ENCODE peak calls at places on chromosomes 1 and 21, in nine cellular contexts. One of them, this sample, is unnamed.

GRCh38 chr1:12132078-12132477 is 34.7 kb upstream of the TNFRSF1B start:
- DNase-seq in upper lobe of right lung: no peak
- DNase-seq in stomach: no peak
- DNase-seq in heart right ventricle: no peak
- DNase-seq in B cell: no peak
- DNase-seq in tibial artery: peak
- DNase-seq in IMR-90: peak
- DNase-seq in D721Med: no peak
- DNase-seq in AG09309: peak
- DNase-seq in this sample: no peak

GRCh38 chr1:232620356-232620841 is 9.5 kb downstream of the SIPA1L2 start:
- DNase-seq in heart right ventricle: peak
- DNase-seq in B cell: no peak
- DNase-seq in D721Med: no peak
- DNase-seq in tibial artery: peak
- DNase-seq in IMR-90: peak
- DNase-seq in AG09309: no peak
- DNase-seq in upper lobe of right lung: no peak
- DNase-seq in stomach: no peak
- DNase-seq in this sample: peak

GRCh38 chr21:36908260-36908908 is 58.1 kb downstream of the HLCS start:
- DNase-seq in AG09309: no peak
- DNase-seq in B cell: no peak
- DNase-seq in heart right ventricle: no peak
- DNase-seq in D721Med: no peak
- DNase-seq in tibial artery: no peak
- DNase-seq in stomach: no peak
- DNase-seq in IMR-90: peak
- DNase-seq in upper lobe of right lung: no peak
- DNase-seq in this sample: no peak

GRCh38 chr1:89602871-89603404 is 30.0 kb upstream of the LRRC8C start:
- DNase-seq in B cell: no peak
- DNase-seq in D721Med: no peak
- DNase-seq in IMR-90: no peak
- DNase-seq in stomach: no peak
- DNase-seq in AG09309: no peak
- DNase-seq in heart right ventricle: no peak
- DNase-seq in upper lobe of right lung: no peak
- DNase-seq in tibial artery: no peak
- DNase-seq in this sample: no peak

GRCh38 chr1:226125097-226125630 is 61.4 kb downstream of the ACBD3 start:
- DNase-seq in heart right ventricle: peak
- DNase-seq in stomach: peak
- DNase-seq in upper lobe of right lung: peak
- DNase-seq in tibial artery: peak
- DNase-seq in IMR-90: peak
- DNase-seq in D721Med: peak
- DNase-seq in AG09309: no peak
- DNase-seq in B cell: peak
- DNase-seq in this sample: peak

GRCh38 chr21:36429672-36430546 is 44.7 kb downstream of the CHAF1B start:
- DNase-seq in AG09309: peak
- DNase-seq in IMR-90: peak
- DNase-seq in heart right ventricle: peak
- DNase-seq in D721Med: no peak
- DNase-seq in tibial artery: peak
- DNase-seq in upper lobe of right lung: peak
- DNase-seq in stomach: peak
- DNase-seq in B cell: peak
- DNase-seq in this sample: peak

GRCh38 chr1:14570514-14570913 is 28.0 kb upstream of the KAZN start:
- DNase-seq in heart right ventricle: no peak
- DNase-seq in B cell: no peak
- DNase-seq in D721Med: no peak
- DNase-seq in AG09309: no peak
- DNase-seq in IMR-90: peak
- DNase-seq in stomach: no peak
- DNase-seq in upper lobe of right lung: no peak
- DNase-seq in tibial artery: no peak
- DNase-seq in this sample: no peak

GRCh38 chr1:16155537-16156410 is at the start of gene EPHA2:
- DNase-seq in stomach: peak
- DNase-seq in D721Med: peak
- DNase-seq in AG09309: no peak
- DNase-seq in IMR-90: peak
- DNase-seq in B cell: peak
- DNase-seq in heart right ventricle: peak
- DNase-seq in tibial artery: peak
- DNase-seq in upper lobe of right lung: peak
- DNase-seq in this sample: peak

GRCh38 chr1:53740621-53741105 is 1.7 kb upstream of the GLIS1 start:
- DNase-seq in D721Med: no peak
- DNase-seq in upper lobe of right lung: no peak
- DNase-seq in heart right ventricle: no peak
- DNase-seq in AG09309: peak
- DNase-seq in B cell: no peak
- DNase-seq in tibial artery: no peak
- DNase-seq in stomach: no peak
- DNase-seq in IMR-90: peak
- DNase-seq in this sample: peak

GRCh38 chr1:47184090-47184735 is 5.6 kb downstream of the PDZK1IP1 start:
- DNase-seq in upper lobe of right lung: no peak
- DNase-seq in tibial artery: no peak
- DNase-seq in B cell: no peak
- DNase-seq in IMR-90: no peak
- DNase-seq in AG09309: no peak
- DNase-seq in D721Med: no peak
- DNase-seq in heart right ventricle: no peak
- DNase-seq in stomach: peak
- DNase-seq in this sample: no peak

GRCh38 chr1:233304489-233305102 is 9.1 kb upstream of the PCNX2 start:
- DNase-seq in IMR-90: peak
- DNase-seq in heart right ventricle: no peak
- DNase-seq in B cell: no peak
- DNase-seq in AG09309: no peak
- DNase-seq in upper lobe of right lung: no peak
- DNase-seq in tibial artery: no peak
- DNase-seq in D721Med: no peak
- DNase-seq in stomach: no peak
- DNase-seq in this sample: no peak

DNA sequence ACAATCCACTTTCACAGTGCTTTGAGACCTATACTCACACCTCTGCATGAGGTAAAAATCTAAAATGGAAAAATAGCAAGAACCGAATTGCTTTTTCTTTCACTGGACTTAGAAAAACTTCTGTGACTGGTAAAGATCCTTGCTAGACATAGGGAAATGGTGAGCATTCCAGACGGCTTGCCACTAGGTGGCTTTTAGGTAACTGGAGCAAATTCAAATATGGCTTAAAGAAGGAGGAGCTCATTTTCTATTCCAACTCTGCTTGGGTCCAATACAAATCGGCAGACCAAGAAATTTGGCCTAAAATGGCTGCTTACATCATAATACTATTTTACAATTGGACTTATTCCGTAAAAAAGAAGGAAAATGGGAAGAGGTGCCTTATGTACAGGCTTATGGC is 977.9 kb downstream of the ADGRL2 start:
- DNase-seq in stomach: no peak
- DNase-seq in upper lobe of right lung: no peak
- DNase-seq in IMR-90: no peak
- DNase-seq in heart right ventricle: no peak
- DNase-seq in AG09309: no peak
- DNase-seq in B cell: no peak
- DNase-seq in tibial artery: no peak
- DNase-seq in D721Med: no peak
- DNase-seq in this sample: no peak
- TF ChIP-seq CTCF in stomach: no peak
- TF ChIP-seq CTCF in upper lobe of right lung: no peak
- TF ChIP-seq CTCF in IMR-90: no peak
- TF ChIP-seq CTCF in heart right ventricle: no peak
- TF ChIP-seq CTCF in AG09309: peak
- TF ChIP-seq CTCF in B cell: no peak
- TF ChIP-seq CTCF in tibial artery: no peak
- TF ChIP-seq CTCF in D721Med: peak
- TF ChIP-seq CTCF in this sample: peak

GRCh38 chr1:21511579-21512522 is 2.6 kb downstream of the ALPL start:
- DNase-seq in heart right ventricle: peak
- DNase-seq in upper lobe of right lung: peak
- DNase-seq in tibial artery: peak
- DNase-seq in AG09309: peak
- DNase-seq in IMR-90: peak
- DNase-seq in B cell: no peak
- DNase-seq in stomach: peak
- DNase-seq in D721Med: no peak
- DNase-seq in this sample: no peak

GRCh38 chr1:21509351-21510112 is at the start of gene ALPL:
- DNase-seq in tibial artery: no peak
- DNase-seq in stomach: no peak
- DNase-seq in IMR-90: no peak
- DNase-seq in AG09309: no peak
- DNase-seq in upper lobe of right lung: peak
- DNase-seq in heart right ventricle: no peak
- DNase-seq in D721Med: no peak
- DNase-seq in B cell: peak
- DNase-seq in this sample: no peak

GRCh38 chr1:21510113-21510493 is 880 bp downstream of the ALPL start:
- DNase-seq in tibial artery: no peak
- DNase-seq in stomach: no peak
- DNase-seq in heart right ventricle: no peak
- DNase-seq in AG09309: no peak
- DNase-seq in IMR-90: no peak
- DNase-seq in B cell: no peak
- DNase-seq in upper lobe of right lung: no peak
- DNase-seq in D721Med: no peak
- DNase-seq in this sample: no peak

GRCh38 chr1:21508580-21509350 is 458 bp upstream of the ALPL start:
- DNase-seq in D721Med: peak
- DNase-seq in stomach: peak
- DNase-seq in AG09309: no peak
- DNase-seq in heart right ventricle: peak
- DNase-seq in tibial artery: peak
- DNase-seq in IMR-90: peak
- DNase-seq in upper lobe of right lung: peak
- DNase-seq in B cell: peak
- DNase-seq in this sample: no peak

GRCh38 chr1:21510885-21511578 is 1.8 kb downstream of the ALPL start:
- DNase-seq in heart right ventricle: no peak
- DNase-seq in stomach: no peak
- DNase-seq in B cell: no peak
- DNase-seq in upper lobe of right lung: no peak
- DNase-seq in AG09309: no peak
- DNase-seq in tibial artery: no peak
- DNase-seq in D721Med: no peak
- DNase-seq in IMR-90: no peak
- DNase-seq in this sample: no peak
- TF ChIP-seq CTCF in heart right ventricle: no peak
- TF ChIP-seq CTCF in stomach: no peak
- TF ChIP-seq CTCF in B cell: no peak
- TF ChIP-seq CTCF in upper lobe of right lung: no peak
- TF ChIP-seq CTCF in AG09309: no peak
- TF ChIP-seq CTCF in tibial artery: no peak
- TF ChIP-seq CTCF in D721Med: no peak
- TF ChIP-seq CTCF in IMR-90: no peak
- TF ChIP-seq CTCF in this sample: no peak

GRCh38 chr1:181482521-181483083 is 715 bp upstream of the CACNA1E start:
- DNase-seq in upper lobe of right lung: peak
- DNase-seq in AG09309: no peak
- DNase-seq in D721Med: no peak
- DNase-seq in IMR-90: peak
- DNase-seq in stomach: peak
- DNase-seq in tibial artery: no peak
- DNase-seq in B cell: peak
- DNase-seq in heart right ventricle: no peak
- DNase-seq in this sample: no peak
- TF ChIP-seq CTCF in upper lobe of right lung: no peak
- TF ChIP-seq CTCF in AG09309: no peak
- TF ChIP-seq CTCF in D721Med: no peak
- TF ChIP-seq CTCF in IMR-90: no peak
- TF ChIP-seq CTCF in stomach: no peak
- TF ChIP-seq CTCF in tibial artery: no peak
- TF ChIP-seq CTCF in B cell: no peak
- TF ChIP-seq CTCF in heart right ventricle: no peak
- TF ChIP-seq CTCF in this sample: no peak

GRCh38 chr1:204191481-204191880 is 4.8 kb downstream of the KISS1 start:
- DNase-seq in stomach: peak
- DNase-seq in D721Med: no peak
- DNase-seq in upper lobe of right lung: no peak
- DNase-seq in IMR-90: no peak
- DNase-seq in B cell: no peak
- DNase-seq in heart right ventricle: no peak
- DNase-seq in tibial artery: no peak
- DNase-seq in AG09309: no peak
- DNase-seq in this sample: no peak

GRCh38 chr1:204192046-204192445 is 4.2 kb downstream of the KISS1 start:
- DNase-seq in D721Med: no peak
- DNase-seq in tibial artery: no peak
- DNase-seq in B cell: no peak
- DNase-seq in heart right ventricle: no peak
- DNase-seq in upper lobe of right lung: no peak
- DNase-seq in AG09309: no peak
- DNase-seq in IMR-90: no peak
- DNase-seq in stomach: no peak
- DNase-seq in this sample: no peak

GRCh38 chr1:204190212-204191211 is 5.8 kb downstream of the KISS1 start:
- DNase-seq in B cell: peak
- DNase-seq in AG09309: peak
- DNase-seq in upper lobe of right lung: no peak
- DNase-seq in IMR-90: peak
- DNase-seq in tibial artery: no peak
- DNase-seq in D721Med: peak
- DNase-seq in stomach: no peak
- DNase-seq in heart right ventricle: no peak
- DNase-seq in this sample: peak

GRCh38 chr1:204186597-204186996 is 9.7 kb downstream of the KISS1 start:
- DNase-seq in B cell: no peak
- DNase-seq in stomach: no peak
- DNase-seq in heart right ventricle: no peak
- DNase-seq in IMR-90: no peak
- DNase-seq in upper lobe of right lung: no peak
- DNase-seq in tibial artery: no peak
- DNase-seq in AG09309: no peak
- DNase-seq in D721Med: no peak
- DNase-seq in this sample: no peak

GRCh38 chr1:204188959-204189639 is 7.2 kb downstream of the KISS1 start:
- DNase-seq in IMR-90: no peak
- DNase-seq in stomach: no peak
- DNase-seq in tibial artery: no peak
- DNase-seq in AG09309: no peak
- DNase-seq in D721Med: no peak
- DNase-seq in heart right ventricle: no peak
- DNase-seq in upper lobe of right lung: no peak
- DNase-seq in B cell: no peak
- DNase-seq in this sample: no peak
- TF ChIP-seq CTCF in IMR-90: no peak
- TF ChIP-seq CTCF in stomach: no peak
- TF ChIP-seq CTCF in tibial artery: no peak
- TF ChIP-seq CTCF in AG09309: no peak
- TF ChIP-seq CTCF in D721Med: no peak
- TF ChIP-seq CTCF in heart right ventricle: no peak
- TF ChIP-seq CTCF in upper lobe of right lung: no peak
- TF ChIP-seq CTCF in B cell: no peak
- TF ChIP-seq CTCF in this sample: no peak

GRCh38 chr1:115755436-115756370 is 12.8 kb downstream of the CASQ2 start:
- DNase-seq in stomach: no peak
- DNase-seq in heart right ventricle: no peak
- DNase-seq in B cell: no peak
- DNase-seq in upper lobe of right lung: no peak
- DNase-seq in D721Med: no peak
- DNase-seq in tibial artery: no peak
- DNase-seq in IMR-90: no peak
- DNase-seq in AG09309: no peak
- DNase-seq in this sample: no peak
- TF ChIP-seq CTCF in stomach: no peak
- TF ChIP-seq CTCF in heart right ventricle: no peak
- TF ChIP-seq CTCF in B cell: no peak
- TF ChIP-seq CTCF in upper lobe of right lung: no peak
- TF ChIP-seq CTCF in D721Med: no peak
- TF ChIP-seq CTCF in tibial artery: no peak
- TF ChIP-seq CTCF in IMR-90: no peak
- TF ChIP-seq CTCF in AG09309: no peak
- TF ChIP-seq CTCF in this sample: no peak